ENCODE peak calls at places on chromosomes 7 and 10, in five cellular contexts. Q is NB4; K is cardiac muscle cell; P is bronchial epithelial cell; H is CD8-positive, alpha-beta T cell. O is an unnamed sample.

GRCh38 chr7:148983220-148984146 is 44.8 kb downstream of the PDIA4 start:
- DNase-seq in K (peak; percentile 90), H (peak; percentile 77), Q (peak; percentile 92), P (peak; percentile 65), O (peak; percentile 38)

GRCh38 chr7:159231017-159231416 is 86.3 kb upstream of the VIPR2 start:
- DNase-seq in Q (no peak), K (no peak), H (no peak), P (no peak), O (no peak)

GRCh38 chr10:86367339-86367951 is 850 bp upstream of the GRID1 start:
- DNase-seq in H (no peak), P (no peak), K (peak; percentile 32), Q (peak; percentile 32), O (no peak)

GRCh38 chr10:114060456-114060855 is 16.8 kb downstream of the ADRB1 start:
- DNase-seq in K (no peak), Q (peak; percentile 92), H (no peak), P (no peak), O (no peak)

GRCh38 chr7:143145-143751 is 49.1 kb upstream of the FAM20C start:
- DNase-seq in K (no peak), P (no peak), Q (no peak), H (no peak), O (peak; percentile 15)

GRCh38 chr10:5188358-5188757 is 3.4 kb upstream of the AKR1C8 start:
- DNase-seq in K (no peak), Q (no peak), H (no peak), P (no peak), O (no peak)

GRCh38 chr7:3294432-3295100 is 6.5 kb upstream of the SDK1 start:
- DNase-seq in P (peak; percentile 22), K (no peak), H (no peak), Q (no peak), O (peak; percentile 56)

GRCh38 chr10:86661161-86662025 is 6.9 kb upstream of the LDB3 start:
- DNase-seq in Q (no peak), K (peak; percentile 75), H (no peak), P (peak; percentile 40), O (no peak)

GRCh38 chr10:11631291-11631690 is 19.8 kb upstream of the USP6NL start:
- DNase-seq in H (no peak), Q (no peak), K (no peak), P (no peak), O (no peak)

GRCh38 chr10:6840766-6841165 is 260.7 kb upstream of the PRKCQ start:
- DNase-seq in H (no peak), Q (peak; percentile 35), K (no peak), P (peak; percentile 25), O (no peak)

GRCh38 chr7:92641921-92642511 is 51.8 kb upstream of the FAM133B start:
- DNase-seq in P (peak; percentile 84), Q (peak; percentile 79), H (peak; percentile 36), K (no peak), O (no peak)

GRCh38 chr10:35387768-35388167 is 51.5 kb downstream of the CCNY start:
- DNase-seq in K (no peak), P (peak; percentile 78), H (no peak), Q (no peak), O (no peak)

GRCh38 chr10:129570185-129570584 is 103.1 kb downstream of the MGMT start:
- DNase-seq in H (no peak), P (no peak), K (no peak), Q (no peak), O (no peak)

GRCh38 chr7:157541295-157541608 is 204.4 kb downstream of the DNAJB6 start:
- DNase-seq in H (no peak), P (no peak), Q (no peak), K (no peak), O (no peak)

GRCh38 chr7:37112882-37113281 is 335.8 kb downstream of the ELMO1 start:
- DNase-seq in Q (no peak), K (no peak), P (no peak), H (no peak), O (no peak)

GRCh38 chr10:120318862-120319261 is 138.2 kb upstream of the PLPP4 start:
- DNase-seq in Q (no peak), K (no peak), H (no peak), P (no peak), O (no peak)

GRCh38 chr10:122864901-122865300 is 14.5 kb downstream of the FAM24B start:
- DNase-seq in K (no peak), H (no peak), P (peak; percentile 62), Q (no peak), O (no peak)

GRCh38 chr10:131631619-131632018 is 269.2 kb upstream of the PPP2R2D start:
- DNase-seq in Q (no peak), K (no peak), H (no peak), P (no peak), O (no peak)

GRCh38 chr10:15789793-15790525 is 70.2 kb upstream of the ITGA8 start:
- DNase-seq in P (peak; percentile 67), K (no peak), Q (no peak), H (no peak), O (no peak)

GRCh38 chr7:7181519-7182155 is 707 bp upstream of the C1GALT1 start:
- DNase-seq in K (peak; percentile 36), H (peak; percentile 58), Q (peak; percentile 92), P (peak; percentile 54), O (peak; percentile 67)

GRCh38 chr10:29647483-29647882 is 12.7 kb upstream of the SVIL start:
- DNase-seq in Q (no peak), H (no peak), K (no peak), P (no peak), O (no peak)
- H3K4me3 ChIP-seq in Q (no peak overlapping the region), H (no peak overlapping the region), K (no peak overlapping the region), P (no peak overlapping the region), O (no peak overlapping the region)

GRCh38 chr7:32670105-32670504 is 174.8 kb downstream of the AVL9 start:
- DNase-seq in H (no peak), P (peak; percentile 70), K (no peak), Q (peak; percentile 87), O (peak; percentile 68)
- H3K4me3 ChIP-seq in H (no peak overlapping the region), P (no peak overlapping the region), K (no peak overlapping the region), Q (no peak overlapping the region), O (no peak overlapping the region)

GRCh38 chr7:42588876-42589275 is 323.0 kb downstream of the C7orf25 start:
- DNase-seq in P (peak; percentile 64), K (no peak), Q (no peak), H (no peak), O (no peak)

GRCh38 chr7:42597296-42597695 is 314.6 kb downstream of the C7orf25 start:
- DNase-seq in K (no peak), Q (no peak), P (peak; percentile 98), H (no peak), O (no peak)

GRCh38 chr7:42596737-42597136 is 315.1 kb downstream of the C7orf25 start:
- DNase-seq in P (peak; percentile 88), K (no peak), H (no peak), Q (no peak), O (no peak)

DNA sequence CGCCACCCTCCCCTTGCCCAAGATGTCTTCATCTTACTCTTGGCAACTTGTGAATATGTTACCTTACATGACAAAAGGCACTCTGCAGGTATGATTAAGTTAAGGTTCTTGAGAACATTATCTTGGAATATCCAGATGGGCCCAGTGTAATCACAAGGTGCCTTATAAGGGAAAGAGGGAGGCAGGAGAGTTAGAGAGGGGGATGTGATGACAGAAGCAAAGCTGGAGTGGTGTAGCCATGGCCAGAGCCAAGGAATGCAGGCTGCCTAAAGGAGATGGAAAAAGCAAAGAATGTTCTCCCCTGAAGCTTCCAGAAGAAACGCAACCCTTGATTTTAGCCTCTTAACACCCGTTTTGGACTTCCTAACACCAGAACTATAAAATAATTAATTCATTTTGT is 318.0 kb downstream of the C7orf25 start:
- DNase-seq in Q (no peak), H (no peak), P (no peak), K (no peak), O (no peak)
- H3K4me3 ChIP-seq in Q (no peak overlapping the region), H (no peak overlapping the region), P (no peak overlapping the region), K (no peak overlapping the region), O (no peak overlapping the region)

DNA sequence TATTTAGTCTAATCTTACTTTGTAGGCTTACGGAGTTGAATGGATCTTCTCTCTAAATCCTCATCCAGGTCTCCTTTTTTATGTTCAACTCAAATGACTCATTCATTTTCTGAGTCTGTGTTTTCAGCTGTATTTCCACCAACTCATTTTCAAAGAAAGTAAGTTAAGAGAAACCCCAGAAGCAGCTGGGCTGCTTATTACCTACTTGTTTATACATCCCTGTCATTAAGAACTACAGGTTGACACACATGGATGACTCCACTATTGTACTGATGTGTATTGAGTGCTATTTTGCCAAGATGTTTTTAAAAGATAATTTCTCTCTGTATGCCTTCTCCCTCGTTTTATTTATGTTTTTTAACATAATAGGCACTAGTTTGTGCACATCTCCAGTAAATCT is 42.0 kb downstream of the DGKI start:
- DNase-seq in Q (no peak), P (no peak), K (no peak), H (no peak), O (no peak)
- H3K4me3 ChIP-seq in Q (no peak overlapping the region), P (no peak overlapping the region), K (no peak overlapping the region), H (no peak overlapping the region), O (no peak overlapping the region)

GRCh38 chr7:146115665-146116451 is 743 bp upstream of the CNTNAP2 start:
- DNase-seq in P (peak; percentile 2), Q (peak; percentile 72), H (no peak), K (peak; percentile 94), O (peak; percentile 42)
- H3K4me3 ChIP-seq in P (peak overlapping the region; percentile 22), Q (no peak overlapping the region), H (no peak overlapping the region), K (peak overlapping the region; percentile 64), O (peak overlapping the region; percentile 7)

GRCh38 chr10:19713800-19714525 is 102.3 kb upstream of the PLXDC2 start:
- DNase-seq in Q (no peak), H (no peak), P (no peak), K (peak; percentile 2), O (no peak)
- H3K4me3 ChIP-seq in Q (no peak overlapping the region), H (no peak overlapping the region), P (no peak overlapping the region), K (no peak overlapping the region), O (no peak overlapping the region)

GRCh38 chr10:75398238-75398629 is 3.3 kb downstream of the ZNF503 start:
- DNase-seq in P (no peak), H (no peak), K (no peak), Q (no peak), O (no peak)

GRCh38 chr10:75400769-75401568 is 595 bp downstream of the ZNF503 start:
- DNase-seq in Q (peak; percentile 81), K (peak; percentile 67), H (no peak), P (no peak), O (peak; percentile 61)

GRCh38 chr10:75398630-75399460 is 2.7 kb downstream of the ZNF503 start:
- DNase-seq in H (no peak), K (peak; percentile 50), Q (no peak), P (no peak), O (peak; percentile 22)

GRCh38 chr10:75400163-75400768 is 1.3 kb downstream of the ZNF503 start:
- DNase-seq in P (no peak), Q (no peak), H (no peak), K (peak; percentile 53), O (no peak)

DNA sequence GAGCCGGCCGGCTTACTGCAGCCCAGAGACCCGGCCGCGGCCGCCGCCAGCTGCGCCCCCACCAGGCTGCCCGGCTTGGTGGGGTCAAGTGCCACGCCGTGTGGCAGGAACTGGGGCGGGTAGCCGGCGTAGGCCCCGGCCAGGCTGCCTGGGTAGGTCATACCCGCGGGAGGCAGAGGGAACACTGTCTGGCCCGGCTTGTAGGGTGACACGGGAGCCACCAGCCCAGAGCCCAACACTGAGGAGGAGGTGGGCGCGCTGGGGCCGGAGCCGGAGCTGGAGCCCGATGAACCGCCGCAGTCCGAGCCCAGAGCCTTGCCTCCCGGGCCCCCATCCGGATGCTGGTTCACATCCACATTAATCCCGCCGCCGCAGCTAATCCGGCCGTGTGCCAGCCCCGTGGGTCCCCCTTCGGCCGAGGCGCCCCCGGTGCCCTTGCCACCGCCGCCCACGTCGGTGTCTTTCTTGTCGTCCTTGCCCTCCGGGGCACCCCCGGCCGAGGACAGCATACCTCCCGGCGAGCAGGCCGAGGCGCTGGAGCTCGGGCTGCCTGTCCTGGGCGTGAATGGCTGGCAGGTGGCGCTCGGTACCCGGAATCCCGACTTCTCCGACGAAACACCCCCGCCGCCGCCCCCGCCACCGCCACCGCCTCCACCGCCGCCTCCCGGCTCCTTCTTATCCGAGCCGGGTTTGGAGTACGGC is 2.0 kb downstream of the ZNF503 start:
- DNase-seq in P (no peak), H (peak; percentile 39), Q (peak; percentile 87), K (peak; percentile 81), O (peak; percentile 83)
- H3K4me3 ChIP-seq in P (peak overlapping the region; percentile 95), H (no peak overlapping the region), Q (peak overlapping the region; percentile 95), K (peak overlapping the region; percentile 97), O (peak overlapping the region; percentile 60)

O was measured in colonic mucosa.